ENCODE peak calls at places on chromosomes 1 and 21, in six cellular contexts. C is Caco-2; I is CD8-positive, alpha-beta T cell; T is BJ; E is left ventricle myocardium inferior; W is cardiac fibroblast. M is an unnamed sample.

GRCh38 chr1:89721351-89721750 is 88.4 kb downstream of the LRRC8C start:
- DNase-seq in T (no peak), W (peak), E (no peak), C (no peak), I (no peak), M (no peak)

GRCh38 chr1:52636701-52637695 is 4.0 kb downstream of the SHISAL2A start:
- DNase-seq in T (no peak), E (no peak), I (peak), W (no peak), C (no peak), M (no peak)

GRCh38 chr1:220094016-220094911 is at the start of gene IARS2:
- DNase-seq in T (no peak), E (peak), C (peak), I (peak), W (peak), M (peak)

GRCh38 chr1:6152882-6153281 is 27.2 kb downstream of the CHD5 start:
- DNase-seq in I (no peak), T (no peak), E (no peak), C (no peak), W (no peak), M (no peak)

GRCh38 chr21:33025471-33026298 is at the start of gene OLIG2:
- DNase-seq in W (no peak), C (no peak), T (no peak), E (no peak), I (no peak), M (peak)

GRCh38 chr1:83816836-83817235 is 182.1 kb downstream of the TTLL7 start:
- DNase-seq in T (no peak), E (no peak), C (no peak), W (no peak), I (no peak), M (no peak)

GRCh38 chr1:209769171-209769904 is 13.5 kb downstream of the TRAF3IP3 start:
- DNase-seq in T (peak), E (peak), C (no peak), I (peak), W (peak), M (no peak)

GRCh38 chr1:33374336-33375105 is 53.6 kb upstream of the A3GALT2 start:
- DNase-seq in T (no peak), E (no peak), I (no peak), C (no peak), W (peak), M (no peak)

DNA sequence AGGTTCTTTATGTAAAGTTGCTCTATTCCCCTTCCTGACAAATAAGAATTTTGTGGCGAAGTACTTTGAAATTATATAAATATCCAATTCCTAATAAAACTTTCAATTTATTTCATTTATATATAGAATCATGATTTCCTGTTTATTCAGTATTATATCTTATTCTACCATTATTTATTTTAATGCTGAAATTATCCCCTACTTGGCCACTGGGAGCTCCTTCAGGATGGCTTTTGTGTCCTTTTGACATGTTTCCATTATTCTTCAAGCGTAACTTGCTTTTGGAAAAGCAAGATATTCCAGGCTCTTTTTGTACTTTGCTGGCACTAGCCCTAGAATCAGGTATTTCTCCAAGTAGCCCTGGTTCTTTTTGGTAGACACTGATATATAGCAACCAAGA is 67.2 kb upstream of the CACYBP start:
- DNase-seq in I (no peak), C (no peak), T (no peak), E (no peak), W (no peak), M (no peak)
- TF ChIP-seq CTCF in I (no peak), C (no peak), T (no peak), E (no peak), W (peak), M (peak)

DNA sequence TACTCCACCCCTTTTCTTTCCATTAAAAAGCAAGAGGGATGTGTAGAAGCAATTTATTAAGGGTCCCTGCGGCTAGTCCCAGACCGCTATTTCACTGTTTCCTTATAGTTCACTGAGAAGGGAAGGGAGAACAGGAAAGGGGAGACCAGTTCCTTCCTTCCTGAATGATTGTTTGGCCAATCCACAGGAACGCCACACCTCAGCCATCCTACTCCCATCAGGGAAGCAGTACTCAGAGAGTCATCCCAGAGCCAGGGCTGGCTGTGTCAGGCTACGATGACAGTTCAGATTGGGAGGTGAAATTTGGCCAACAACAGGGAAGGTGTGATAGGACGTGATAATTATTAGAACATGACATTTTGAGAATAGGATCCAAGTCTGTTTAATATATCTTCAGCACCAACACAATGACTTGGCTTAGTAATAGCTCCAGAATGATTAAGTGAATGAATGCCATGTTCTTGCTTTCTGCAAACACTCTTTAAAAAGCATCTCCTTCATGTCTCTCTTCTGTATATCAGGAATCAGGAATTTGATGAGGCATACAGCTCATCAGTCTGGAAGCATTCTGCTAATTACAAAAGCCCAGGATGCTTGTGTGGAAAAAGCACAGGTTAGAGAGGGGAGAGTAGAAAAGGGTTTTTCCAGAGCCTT is 112.8 kb upstream of the ZNF648 start:
- DNase-seq in E (peak), T (no peak), I (no peak), C (no peak), W (no peak), M (no peak)
- TF ChIP-seq CTCF in E (no peak), T (no peak), I (no peak), C (no peak), W (no peak), M (no peak)

GRCh38 chr1:15031251-15031930 is 122.2 kb upstream of the TMEM51 start:
- DNase-seq in I (no peak), C (no peak), E (no peak), W (no peak), T (no peak), M (no peak)

GRCh38 chr1:15035236-15035635 is 118.3 kb upstream of the TMEM51 start:
- DNase-seq in C (no peak), I (no peak), W (no peak), T (no peak), E (no peak), M (no peak)

GRCh38 chr1:15034656-15035055 is 118.9 kb upstream of the TMEM51 start:
- DNase-seq in C (no peak), E (no peak), W (no peak), T (no peak), I (no peak), M (no peak)

GRCh38 chr1:15036101-15036500 is 117.4 kb upstream of the TMEM51 start:
- DNase-seq in W (no peak), C (no peak), I (no peak), E (no peak), T (no peak), M (no peak)

DNA sequence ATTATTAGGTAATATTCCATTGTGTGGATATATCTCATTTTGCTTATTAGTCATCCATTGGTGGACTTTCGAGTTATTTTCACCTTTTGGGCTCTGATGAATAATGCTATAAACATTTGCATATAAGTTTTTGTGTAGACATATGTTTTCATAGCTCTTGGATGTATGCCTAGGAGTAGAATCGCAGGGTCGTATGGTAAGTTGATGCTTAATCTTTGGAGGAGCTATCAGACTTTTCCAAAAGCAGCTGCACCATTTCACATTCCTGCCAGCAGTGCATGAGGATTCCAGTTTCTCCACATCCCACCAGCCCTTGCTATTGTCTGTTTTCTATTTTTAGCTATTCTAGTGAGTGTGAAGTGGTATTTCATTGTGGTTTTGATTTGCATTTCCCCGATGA is 120.3 kb upstream of the TMEM51 start:
- DNase-seq in I (no peak), E (no peak), T (no peak), W (peak), C (no peak), M (no peak)
- TF ChIP-seq CTCF in I (no peak), E (no peak), T (peak), W (peak), C (no peak), M (no peak)

DNA sequence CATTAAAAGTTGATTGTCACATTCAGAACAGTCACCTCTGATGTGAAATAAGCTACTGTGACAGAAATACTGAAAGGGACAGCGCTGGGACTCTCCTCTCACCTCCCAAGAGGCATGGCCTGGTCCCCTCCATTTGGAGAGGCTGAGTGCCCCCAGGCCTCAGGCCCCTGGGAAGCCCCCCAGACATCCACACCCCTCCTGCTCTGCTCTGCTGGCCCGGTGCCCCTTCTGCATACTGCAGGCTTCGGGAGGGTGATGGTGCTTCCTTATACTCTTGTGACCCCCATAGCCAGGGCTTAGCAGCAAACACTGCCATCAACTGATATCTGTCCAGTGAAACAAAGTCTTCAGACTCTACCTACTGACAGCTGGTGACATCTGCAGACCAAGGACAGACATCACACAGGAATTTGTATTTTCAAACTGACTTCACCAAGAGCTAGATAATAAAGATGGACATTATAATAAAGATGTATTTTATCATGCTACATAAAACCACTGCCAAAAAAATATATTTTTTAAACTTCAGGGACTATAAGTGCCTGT is 36.9 kb downstream of the C2CD2 start:
- DNase-seq in E (no peak), W (no peak), I (no peak), C (no peak), T (no peak), M (no peak)
- TF ChIP-seq CTCF in E (no peak), W (no peak), I (no peak), C (no peak), T (no peak), M (no peak)

M was measured in mesothelial cell of epicardium.